ENCODE peak calls at places on chromosomes 11 and 22, in five cellular contexts. P is colonic mucosa, M is breast epithelium, W is AG09319, U is endothelial cell. Y is an unnamed sample.

GRCh38 chr11:104588975-104589374 is 309.3 kb downstream of the CASP12 start:
- DNase-seq in P (no peak), M (no peak), W (no peak), U (no peak), Y (no peak)

GRCh38 chr11:31240340-31240904 is 129.1 kb downstream of the DCDC1 start:
- DNase-seq in P (no peak), M (no peak), W (no peak), U (peak; percentile 56), Y (peak; percentile 37)

GRCh38 chr11:66216911-66217310 is 51.5 kb upstream of the RAB1B start:
- DNase-seq in P (no peak), M (no peak), W (no peak), U (no peak), Y (no peak)

GRCh38 chr11:34405079-34405858 is 33.5 kb upstream of the CAT start:
- DNase-seq in P (no peak), M (no peak), W (peak; percentile 46), U (no peak), Y (no peak)

GRCh38 chr11:114440121-114440860 is 1.0 kb downstream of the REXO2 start:
- DNase-seq in P (no peak), M (no peak), W (no peak), U (no peak), Y (no peak)

GRCh38 chr11:128146926-128147605 is 440.3 kb downstream of the ETS1 start:
- DNase-seq in P (no peak), M (peak; percentile 52), W (no peak), U (no peak), Y (no peak)

GRCh38 chr11:123166095-123166559 is 28.9 kb downstream of the CLMP start:
- DNase-seq in P (peak; percentile 53), M (peak; percentile 41), W (no peak), U (peak; percentile 69), Y (no peak)

GRCh38 chr22:38097058-38097457 is 13.1 kb upstream of the SLC16A8 start:
- DNase-seq in P (no peak), M (no peak), W (no peak), U (no peak), Y (no peak)

GRCh38 chr22:46587067-46587471 is 33.1 kb upstream of the GRAMD4 start:
- DNase-seq in P (no peak), M (no peak), W (no peak), U (no peak), Y (no peak)

GRCh38 chr11:47577460-47578041 is 1.2 kb downstream of the KBTBD4 start:
- DNase-seq in P (no peak), M (no peak), W (no peak), U (no peak), Y (no peak)

GRCh38 chr11:119295178-119295577 is 21.8 kb downstream of the MCAM start:
- DNase-seq in P (no peak), M (no peak), W (peak; percentile 14), U (no peak), Y (no peak)

GRCh38 chr11:130653838-130654601 is 205.6 kb downstream of the ADAMTS15 start:
- DNase-seq in P (peak; percentile 61), M (peak; percentile 83), W (no peak), U (no peak), Y (peak; percentile 10)

GRCh38 chr11:118956847-118957469 is 860 bp downstream of the UPK2 start:
- DNase-seq in P (no peak), M (no peak), W (no peak), U (no peak), Y (no peak)

GRCh38 chr11:46826310-46827044 is 19.6 kb downstream of the CKAP5 start:
- DNase-seq in P (peak; percentile 83), M (peak; percentile 55), W (peak; percentile 37), U (peak; percentile 83), Y (peak; percentile 84)

GRCh38 chr11:13721760-13722159 is 53.3 kb downstream of the FAR1 start:
- DNase-seq in P (no peak), M (no peak), W (no peak), U (no peak), Y (no peak)

GRCh38 chr11:19253149-19253540 is 12.4 kb upstream of the E2F8 start:
- DNase-seq in P (peak; percentile 34), M (no peak), W (no peak), U (no peak), Y (no peak)

GRCh38 chr11:27663294-27663693 is 37.0 kb downstream of the BDNF start:
- DNase-seq in P (no peak), M (no peak), W (no peak), U (no peak), Y (no peak)

GRCh38 chr11:110086892-110087309 is 6.3 kb upstream of the ZC3H12C start:
- DNase-seq in P (peak; percentile 47), M (no peak), W (no peak), U (no peak), Y (peak; percentile 19)

GRCh38 chr11:77140231-77140959 is 12.3 kb downstream of the MYO7A start:
- DNase-seq in P (no peak), M (no peak), W (no peak), U (peak; percentile 50), Y (no peak)

GRCh38 chr11:21646351-21646750 is 546.5 kb upstream of the ANO5 start:
- DNase-seq in P (no peak), M (no peak), W (no peak), U (no peak), Y (no peak)

GRCh38 chr11:34519595-34520235 is 6.1 kb upstream of the ELF5 start:
- DNase-seq in P (no peak), M (no peak), W (no peak), U (no peak), Y (no peak)

GRCh38 chr11:123479048-123479837 is 49.2 kb downstream of the GRAMD1B start:
- DNase-seq in P (no peak), M (no peak), W (no peak), U (no peak), Y (no peak)

GRCh38 chr11:10628506-10629236 is 60.2 kb upstream of the LYVE1 start:
- DNase-seq in P (no peak), M (no peak), W (no peak), U (no peak), Y (no peak)

GRCh38 chr11:44018127-44018521 is 29.7 kb upstream of the ACCSL start:
- DNase-seq in P (no peak), M (no peak), W (no peak), U (no peak), Y (no peak)

GRCh38 chr11:123103326-123103980 is 41.5 kb upstream of the HSPA8 start:
- DNase-seq in P (peak; percentile 49), M (peak; percentile 51), W (peak; percentile 58), U (peak; percentile 46), Y (peak; percentile 20)

GRCh38 chr11:119044708-119045107 is 12.3 kb downstream of the HYOU1 start:
- DNase-seq in P (no peak), M (no peak), W (no peak), U (no peak), Y (no peak)

GRCh38 chr22:23786752-23787599 is at the start of gene SMARCB1:
- DNase-seq in P (peak; percentile 93), M (peak; percentile 80), W (peak; percentile 66), U (peak; percentile 92), Y (peak; percentile 93)

GRCh38 chr11:7469351-7469865 is 15.9 kb upstream of the OLFML1 start:
- DNase-seq in P (no peak), M (no peak), W (no peak), U (no peak), Y (no peak)

GRCh38 chr11:34027516-34028406 is 23.8 kb upstream of the CAPRIN1 start:
- DNase-seq in P (peak; percentile 88), M (no peak), W (no peak), U (no peak), Y (peak; percentile 54)

GRCh38 chr11:119056397-119056999 is 507 bp downstream of the HYOU1 start:
- DNase-seq in P (peak; percentile 56), M (peak; percentile 33), W (no peak), U (peak; percentile 44), Y (peak; percentile 28)

GRCh38 chr11:13152736-13153541 is 124.7 kb upstream of the BMAL1 start:
- DNase-seq in P (no peak), M (no peak), W (no peak), U (no peak), Y (no peak)

GRCh38 chr11:131109256-131109655 is 193.0 kb upstream of the SNX19 start:
- DNase-seq in P (no peak), M (no peak), W (no peak), U (no peak), Y (no peak)

GRCh38 chr11:113729456-113729855 is 23.3 kb upstream of the TMPRSS5 start:
- DNase-seq in P (no peak), M (no peak), W (no peak), U (no peak), Y (no peak)

GRCh38 chr22:41479671-41480396 is 10.9 kb downstream of the ACO2 start:
- DNase-seq in P (no peak), M (no peak), W (no peak), U (no peak), Y (no peak)

GRCh38 chr11:62546937-62547625 is 475 bp upstream of the AHNAK start:
- DNase-seq in P (peak; percentile 56), M (peak; percentile 60), W (no peak), U (no peak), Y (peak; percentile 35)

GRCh38 chr11:57667065-57667714 is 724 bp upstream of the ZDHHC5 start:
- DNase-seq in P (peak; percentile 95), M (peak; percentile 98), W (peak; percentile 99), U (peak; percentile 86), Y (peak; percentile 94)

GRCh38 chr11:57659669-57660068 is 2.1 kb downstream of the CLP1 start:
- DNase-seq in P (no peak), M (no peak), W (no peak), U (no peak), Y (no peak)

GRCh38 chr11:57658023-57658361 is 430 bp downstream of the CLP1 start:
- DNase-seq in P (no peak), M (no peak), W (no peak), U (no peak), Y (no peak)

GRCh38 chr11:57663975-57664374 is 3.9 kb upstream of the ZDHHC5 start:
- DNase-seq in P (no peak), M (no peak), W (no peak), U (no peak), Y (no peak)

DNA sequence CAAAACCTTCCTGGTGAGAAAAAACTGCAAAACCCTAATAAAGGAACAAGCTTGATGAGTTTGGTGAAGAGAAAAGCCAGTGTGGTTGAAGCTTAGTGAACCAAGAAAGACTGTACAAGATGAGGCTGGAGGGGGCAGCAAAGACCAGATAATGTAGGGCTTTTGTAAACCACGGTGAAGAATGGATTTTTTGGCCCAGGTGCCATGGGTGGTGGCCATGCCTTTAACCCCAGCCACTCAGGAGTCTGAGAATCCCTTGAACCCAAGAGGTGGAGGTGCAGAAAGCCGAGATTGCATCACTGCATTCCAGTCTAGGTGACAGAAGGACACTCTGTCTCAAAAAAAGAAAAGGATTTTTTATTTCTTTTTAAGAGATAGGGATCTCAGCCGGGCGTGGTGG is 5.0 kb upstream of the ZDHHC5 start:
- DNase-seq in P (no peak), M (no peak), W (no peak), U (no peak), Y (no peak)
- TF ChIP-seq CTCF in P (no peak), M (no peak), W (no peak), U (no peak), Y (no peak)

GRCh38 chr22:43088979-43089717 is at the start of gene TTLL1:
- DNase-seq in P (peak; percentile 93), M (peak; percentile 69), W (peak; percentile 41), U (peak; percentile 87), Y (peak; percentile 95)
- TF ChIP-seq CTCF in P (no peak), M (no peak), W (no peak), U (no peak), Y (no peak)

GRCh38 chr11:83299681-83300080 is 13.5 kb upstream of the CCDC90B start:
- DNase-seq in P (no peak), M (no peak), W (no peak), U (no peak), Y (no peak)
- TF ChIP-seq CTCF in P (no peak), M (no peak), W (no peak), U (no peak), Y (no peak)

GRCh38 chr11:84899740-84900139 is 727.4 kb downstream of the DLG2 start:
- DNase-seq in P (no peak), M (no peak), W (no peak), U (no peak), Y (no peak)
- TF ChIP-seq CTCF in P (no peak), M (no peak), W (no peak), U (peak; percentile 65), Y (no peak)

Y was measured in Calu3.